ENCODE peak calls at places on chromosome 19, in six cellular contexts. M is HepG2, U is HCT116, H is K562, D is H1, S is GM12878. W is an unnamed sample.
A peak's percentile ranks its signal among the peaks of the same experiment; 100 is the strongest.

GRCh38 chr19:5580116-5580515 is 12.4 kb upstream of the TINCR start:
- DNase-seq in D (no peak), U (no peak), H (no peak), S (no peak), M (no peak), W (no peak)

GRCh38 chr19:50300814-50301606 is 28.2 kb downstream of the KCNC3 start:
- DNase-seq in H (no peak), M (peak; percentile 48), U (peak; percentile 10), S (no peak), D (no peak), W (no peak)

GRCh38 chr19:34120846-34121639 is 51.3 kb upstream of the LSM14A start:
- DNase-seq in S (no peak), D (no peak), U (peak; percentile 43), H (peak; percentile 62), M (peak; percentile 30), W (no peak)

GRCh38 chr19:34667349-34668076 is 9.4 kb downstream of the SCGB2B2 start:
- DNase-seq in S (no peak), H (no peak), U (no peak), D (no peak), M (peak; percentile 16), W (no peak)

GRCh38 chr19:55173717-55174409 is 6.2 kb downstream of the SYT5 start:
- DNase-seq in S (no peak), D (no peak), H (peak; percentile 94), U (peak; percentile 75), M (peak; percentile 39), W (no peak)

GRCh38 chr19:40613669-40614594 is 12.8 kb downstream of the LTBP4 start:
- DNase-seq in U (peak; percentile 89), M (no peak), D (no peak), H (peak; percentile 90), S (peak; percentile 57), W (peak; percentile 62)

GRCh38 chr19:56170261-56170660 is 5.5 kb upstream of the GALP start:
- DNase-seq in H (peak; percentile 36), M (peak; percentile 86), S (no peak), U (no peak), D (no peak), W (no peak)

GRCh38 chr19:45507864-45508680 is 793 bp downstream of the VASP start:
- DNase-seq in M (no peak), D (no peak), U (no peak), H (no peak), S (no peak), W (no peak)

GRCh38 chr19:53019684-53020083 is 6.0 kb downstream of the ERVV-1 start:
- DNase-seq in S (no peak), H (peak; percentile 16), U (peak; percentile 3), D (peak; percentile 47), M (no peak), W (no peak)

GRCh38 chr19:48798937-48799336 is 11.9 kb downstream of the BCAT2 start:
- DNase-seq in D (peak; percentile 64), U (no peak), H (no peak), M (no peak), S (peak; percentile 25), W (no peak)

GRCh38 chr19:53158119-53158656 is 665 bp downstream of the ZNF347 start:
- DNase-seq in U (no peak), H (peak; percentile 21), S (no peak), D (no peak), M (no peak), W (peak; percentile 6)

GRCh38 chr19:13133241-13133870 is 15.3 kb downstream of the NACC1 start:
- DNase-seq in U (no peak), M (no peak), D (no peak), S (no peak), H (no peak), W (no peak)

GRCh38 chr19:12676384-12676792 is 5.3 kb downstream of the DHPS start:
- DNase-seq in M (peak; percentile 77), S (no peak), D (no peak), U (peak; percentile 67), H (peak; percentile 83), W (peak; percentile 87)

GRCh38 chr19:4347521-4347920 is 4.2 kb downstream of the MPND start:
- DNase-seq in M (no peak), S (no peak), D (no peak), U (no peak), H (no peak), W (no peak)

GRCh38 chr19:8515317-8515716 is 1.4 kb upstream of the ZNF414 start:
- DNase-seq in S (no peak), M (no peak), H (no peak), D (no peak), U (no peak), W (no peak)

GRCh38 chr19:16888629-16889371 is at the start of gene F2RL3:
- DNase-seq in M (no peak), S (no peak), U (no peak), H (peak; percentile 81), D (no peak), W (no peak)

GRCh38 chr19:18414504-18415176 is 4.6 kb upstream of the SSBP4 start:
- DNase-seq in D (no peak), S (no peak), M (no peak), U (no peak), H (peak; percentile 69), W (no peak)

GRCh38 chr19:54339646-54340358 is 840 bp upstream of the LILRA4 start:
- DNase-seq in H (peak; percentile 2), D (no peak), M (no peak), U (no peak), S (no peak), W (no peak)

GRCh38 chr19:5960005-5961001 is 17.6 kb downstream of the RANBP3 start:
- DNase-seq in U (no peak), H (no peak), S (no peak), D (no peak), M (peak; percentile 61), W (no peak)

GRCh38 chr19:48452255-48452654 is 3.1 kb upstream of the KCNJ14 start:
- DNase-seq in M (no peak), U (no peak), D (no peak), H (no peak), S (no peak), W (no peak)

GRCh38 chr19:50512112-50512998 is 1.4 kb downstream of the ASPDH start:
- DNase-seq in H (no peak), M (no peak), D (no peak), S (no peak), U (no peak), W (no peak)

GRCh38 chr19:51511353-51511752 is 9.8 kb upstream of the SIGLEC12 start:
- DNase-seq in M (peak; percentile 12), U (peak; percentile 7), H (peak; percentile 34), S (no peak), D (peak; percentile 29), W (peak; percentile 6)

GRCh38 chr19:38930776-38931761 is at the start of gene MRPS12:
- DNase-seq in H (peak; percentile 100), D (peak; percentile 99), S (peak; percentile 99), U (peak; percentile 99), M (peak; percentile 98), W (peak; percentile 98)
- TF ChIP-seq ZNF274 in H (no peak), D (no peak), S (no peak), U (no peak), M (no peak), W (no peak)

GRCh38 chr19:38929929-38930775 is at the start of gene SARS2:
- DNase-seq in M (peak; percentile 89), U (peak; percentile 89), H (peak; percentile 97), S (peak; percentile 79), D (peak; percentile 95), W (peak; percentile 87)

GRCh38 chr19:38928406-38929001 is 2.1 kb downstream of the SARS2 start:
- DNase-seq in M (no peak), S (no peak), U (no peak), H (no peak), D (no peak), W (no peak)

GRCh38 chr19:38932425-38933179 is 1.9 kb downstream of the MRPS12 start:
- DNase-seq in U (peak; percentile 26), S (no peak), H (no peak), M (peak; percentile 63), D (no peak), W (peak; percentile 20)

GRCh38 chr19:38933544-38933943 is 2.8 kb downstream of the MRPS12 start:
- DNase-seq in H (no peak), M (no peak), U (no peak), S (no peak), D (no peak), W (no peak)
- TF ChIP-seq ZNF274 in H (no peak), M (no peak), U (no peak), S (no peak), D (no peak), W (no peak)

GRCh38 chr19:35978832-35979365 is 16.1 kb upstream of the SDHAF1 start:
- DNase-seq in U (no peak), D (no peak), M (no peak), S (no peak), H (no peak), W (no peak)

GRCh38 chr19:35978271-35978670 is 16.7 kb upstream of the SDHAF1 start:
- DNase-seq in D (no peak), S (no peak), U (no peak), H (no peak), M (no peak), W (no peak)

GRCh38 chr19:35975608-35976214 is 19.3 kb upstream of the SDHAF1 start:
- DNase-seq in U (no peak), S (no peak), D (no peak), H (peak; percentile 53), M (no peak), W (no peak)

GRCh38 chr19:35973487-35973886 is 21.5 kb upstream of the SDHAF1 start:
- DNase-seq in D (no peak), S (no peak), H (no peak), U (no peak), M (no peak), W (no peak)

DNA sequence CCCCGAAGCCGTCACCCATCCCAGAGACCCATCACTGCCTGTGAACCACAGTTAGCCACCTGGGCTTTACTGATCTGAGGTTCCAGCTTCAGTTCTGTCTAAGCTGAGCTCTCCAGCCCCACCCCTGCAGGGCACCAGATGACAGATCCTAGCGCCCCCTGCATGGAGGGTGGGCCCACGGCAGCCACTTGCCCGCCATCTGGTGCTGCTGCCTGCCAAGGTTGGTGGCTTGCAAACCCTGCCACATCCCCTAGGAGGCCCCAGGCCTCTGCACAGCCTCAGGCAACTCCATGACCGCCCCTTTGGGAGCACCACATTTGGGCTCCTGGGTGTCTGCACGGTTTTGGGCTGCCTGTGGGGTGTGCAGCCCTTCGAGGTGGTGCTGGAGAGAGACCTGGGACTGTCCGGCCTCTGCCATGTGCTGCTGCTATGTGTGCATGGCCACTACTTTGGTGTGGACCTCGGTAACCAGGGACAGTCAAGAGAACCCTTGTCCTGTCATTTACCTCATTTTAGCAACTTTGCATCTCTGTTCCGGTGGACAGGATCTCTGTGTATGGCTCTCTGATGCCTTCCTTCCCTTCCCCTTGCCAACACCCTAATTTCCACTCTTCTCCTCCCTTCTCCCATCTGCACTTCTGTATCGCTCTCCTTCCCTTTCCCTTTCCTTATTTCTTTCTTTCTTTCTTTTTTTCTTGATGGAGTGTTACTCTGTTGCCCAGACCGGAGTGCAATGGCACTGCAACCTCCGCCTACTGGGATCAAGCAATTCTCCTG is 17.4 kb upstream of the SDHAF1 start:
- DNase-seq in D (no peak), M (peak; percentile 53), S (no peak), U (peak; percentile 45), H (peak; percentile 63), W (no peak)
- TF ChIP-seq ZNF274 in D (no peak), M (no peak), S (no peak), U (no peak), H (no peak), W (no peak)

DNA sequence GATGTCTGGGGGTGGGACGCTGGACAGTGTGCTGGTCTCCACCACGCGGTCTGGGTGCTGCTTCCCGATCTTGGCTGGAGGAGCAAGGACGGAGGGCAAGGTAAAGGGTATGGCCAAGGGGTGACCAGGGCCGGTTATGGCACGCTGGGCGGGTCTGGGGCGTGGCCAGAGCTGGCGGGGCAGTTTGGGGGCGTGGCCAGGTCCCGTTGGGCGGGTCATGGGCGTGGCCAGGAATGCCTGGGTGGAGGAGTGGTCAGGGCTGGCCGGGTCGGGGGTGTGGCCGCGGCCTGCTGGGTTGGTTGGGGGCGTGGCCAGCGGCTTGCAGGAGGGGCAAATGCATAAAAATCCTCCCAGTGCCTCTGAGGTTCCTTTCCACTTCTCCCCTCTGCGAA is 19.2 kb downstream of the GPX4 start:
- DNase-seq in M (peak; percentile 29), H (peak; percentile 99), U (peak; percentile 55), D (no peak), S (no peak), W (peak; percentile 78)
- TF ChIP-seq ZNF274 in M (no peak), H (no peak), U (no peak), D (no peak), S (no peak), W (no peak)

W was measured in NT2/D1.